ENCODE peak calls at places on chromosome 22, in four cellular contexts. One of them, this sample, is unnamed.

GRCh38 chr22:24437820-24438328 is 10.5 kb downstream of the ADORA2A start:
- DNase-seq in left ventricle myocardium inferior: no peak
- DNase-seq in ovary: no peak
- DNase-seq in stimulated activated naive CD4-positive, alpha-beta T cell: no peak
- DNase-seq in this sample: no peak

GRCh38 chr22:38706101-38706884 is 549 bp downstream of the GTPBP1 start:
- DNase-seq in ovary: peak
- DNase-seq in stimulated activated naive CD4-positive, alpha-beta T cell: peak
- DNase-seq in left ventricle myocardium inferior: peak
- DNase-seq in this sample: peak

GRCh38 chr22:27509132-27509920 is 292.2 kb downstream of the MN1 start:
- DNase-seq in ovary: no peak
- DNase-seq in left ventricle myocardium inferior: no peak
- DNase-seq in stimulated activated naive CD4-positive, alpha-beta T cell: no peak
- DNase-seq in this sample: no peak

GRCh38 chr22:27844656-27845602 is 43.4 kb upstream of the MN1 start:
- DNase-seq in ovary: no peak
- DNase-seq in stimulated activated naive CD4-positive, alpha-beta T cell: no peak
- DNase-seq in left ventricle myocardium inferior: no peak
- DNase-seq in this sample: peak

GRCh38 chr22:42939941-42940653 is 74.9 kb downstream of the PACSIN2 start:
- DNase-seq in stimulated activated naive CD4-positive, alpha-beta T cell: no peak
- DNase-seq in ovary: no peak
- DNase-seq in left ventricle myocardium inferior: no peak
- DNase-seq in this sample: peak

GRCh38 chr22:37566329-37566837 is 6.1 kb downstream of the CDC42EP1 start:
- DNase-seq in left ventricle myocardium inferior: no peak
- DNase-seq in stimulated activated naive CD4-positive, alpha-beta T cell: peak
- DNase-seq in ovary: no peak
- DNase-seq in this sample: no peak

GRCh38 chr22:29702931-29703594 is 16.7 kb upstream of the CABP7 start:
- DNase-seq in ovary: no peak
- DNase-seq in stimulated activated naive CD4-positive, alpha-beta T cell: no peak
- DNase-seq in left ventricle myocardium inferior: peak
- DNase-seq in this sample: no peak

GRCh38 chr22:19615867-19616581 is 91.8 kb upstream of the CLDN5 start:
- DNase-seq in ovary: no peak
- DNase-seq in left ventricle myocardium inferior: no peak
- DNase-seq in stimulated activated naive CD4-positive, alpha-beta T cell: no peak
- DNase-seq in this sample: no peak

GRCh38 chr22:38110008-38110862 is at the start of gene BAIAP2L2:
- DNase-seq in stimulated activated naive CD4-positive, alpha-beta T cell: no peak
- DNase-seq in ovary: no peak
- DNase-seq in left ventricle myocardium inferior: no peak
- DNase-seq in this sample: no peak

GRCh38 chr22:50148991-50149721 is 21.4 kb upstream of the PANX2 start:
- DNase-seq in left ventricle myocardium inferior: peak
- DNase-seq in stimulated activated naive CD4-positive, alpha-beta T cell: peak
- DNase-seq in ovary: no peak
- DNase-seq in this sample: no peak

GRCh38 chr22:29139965-29140782 is 65.5 kb upstream of the EMID1 start:
- DNase-seq in stimulated activated naive CD4-positive, alpha-beta T cell: no peak
- DNase-seq in left ventricle myocardium inferior: no peak
- DNase-seq in ovary: no peak
- DNase-seq in this sample: no peak

GRCh38 chr22:24170189-24170588 is 11.1 kb upstream of the SUSD2 start:
- DNase-seq in stimulated activated naive CD4-positive, alpha-beta T cell: no peak
- DNase-seq in left ventricle myocardium inferior: no peak
- DNase-seq in ovary: no peak
- DNase-seq in this sample: no peak

GRCh38 chr22:24938741-24939341 is 7.7 kb downstream of the LHFPL7 start:
- DNase-seq in ovary: no peak
- DNase-seq in stimulated activated naive CD4-positive, alpha-beta T cell: no peak
- DNase-seq in left ventricle myocardium inferior: no peak
- DNase-seq in this sample: no peak

GRCh38 chr22:45777046-45777851 is 105.6 kb downstream of the ATXN10 start:
- DNase-seq in stimulated activated naive CD4-positive, alpha-beta T cell: no peak
- DNase-seq in ovary: no peak
- DNase-seq in left ventricle myocardium inferior: no peak
- DNase-seq in this sample: no peak

GRCh38 chr22:50298937-50299656 is 8.3 kb downstream of the PLXNB2 start:
- DNase-seq in ovary: no peak
- DNase-seq in left ventricle myocardium inferior: peak
- DNase-seq in stimulated activated naive CD4-positive, alpha-beta T cell: no peak
- DNase-seq in this sample: no peak

GRCh38 chr22:40567106-40567505 is 69.4 kb downstream of the MRTFA start:
- DNase-seq in ovary: no peak
- DNase-seq in left ventricle myocardium inferior: no peak
- DNase-seq in stimulated activated naive CD4-positive, alpha-beta T cell: no peak
- DNase-seq in this sample: no peak

GRCh38 chr22:26023104-26023775 is 146.0 kb upstream of the SEZ6L start:
- DNase-seq in left ventricle myocardium inferior: no peak
- DNase-seq in ovary: no peak
- DNase-seq in stimulated activated naive CD4-positive, alpha-beta T cell: no peak
- DNase-seq in this sample: no peak

GRCh38 chr22:50199836-50200332 is 927 bp upstream of the SELENOO start:
- DNase-seq in ovary: no peak
- DNase-seq in stimulated activated naive CD4-positive, alpha-beta T cell: no peak
- DNase-seq in left ventricle myocardium inferior: no peak
- DNase-seq in this sample: no peak

GRCh38 chr22:27219036-27219435 is 561.6 kb downstream of the MIAT start:
- DNase-seq in stimulated activated naive CD4-positive, alpha-beta T cell: no peak
- DNase-seq in left ventricle myocardium inferior: no peak
- DNase-seq in ovary: no peak
- DNase-seq in this sample: no peak

GRCh38 chr22:31098633-31099110 is 8.7 kb downstream of the SELENOM start:
- DNase-seq in stimulated activated naive CD4-positive, alpha-beta T cell: no peak
- DNase-seq in left ventricle myocardium inferior: no peak
- DNase-seq in ovary: peak
- DNase-seq in this sample: peak

GRCh38 chr22:28283025-28283654 is 364.1 kb upstream of the PITPNB start:
- DNase-seq in left ventricle myocardium inferior: no peak
- DNase-seq in ovary: no peak
- DNase-seq in stimulated activated naive CD4-positive, alpha-beta T cell: no peak
- DNase-seq in this sample: peak

GRCh38 chr22:50138988-50139387 is 31.5 kb upstream of the PANX2 start:
- DNase-seq in ovary: no peak
- DNase-seq in left ventricle myocardium inferior: no peak
- DNase-seq in stimulated activated naive CD4-positive, alpha-beta T cell: no peak
- DNase-seq in this sample: no peak

GRCh38 chr22:39388261-39389011 is 11.1 kb upstream of the TAB1 start:
- DNase-seq in ovary: peak
- DNase-seq in left ventricle myocardium inferior: peak
- DNase-seq in stimulated activated naive CD4-positive, alpha-beta T cell: no peak
- DNase-seq in this sample: peak

GRCh38 chr22:39349967-39350802 is at the start of gene SYNGR1:
- DNase-seq in ovary: peak
- DNase-seq in left ventricle myocardium inferior: no peak
- DNase-seq in stimulated activated naive CD4-positive, alpha-beta T cell: peak
- DNase-seq in this sample: no peak

GRCh38 chr22:37379085-37379484 is 48.2 kb downstream of the ELFN2 start:
- DNase-seq in stimulated activated naive CD4-positive, alpha-beta T cell: no peak
- DNase-seq in ovary: no peak
- DNase-seq in left ventricle myocardium inferior: no peak
- DNase-seq in this sample: no peak

GRCh38 chr22:43802897-43803495 is 9.1 kb downstream of the EFCAB6 start:
- DNase-seq in ovary: no peak
- DNase-seq in stimulated activated naive CD4-positive, alpha-beta T cell: no peak
- DNase-seq in left ventricle myocardium inferior: no peak
- DNase-seq in this sample: no peak

GRCh38 chr22:39120983-39121382 is 23.9 kb downstream of the APOBEC3H start:
- DNase-seq in ovary: no peak
- DNase-seq in left ventricle myocardium inferior: no peak
- DNase-seq in stimulated activated naive CD4-positive, alpha-beta T cell: no peak
- DNase-seq in this sample: no peak

GRCh38 chr22:38697055-38697980 is 3.4 kb downstream of the JOSD1 start:
- DNase-seq in ovary: no peak
- DNase-seq in left ventricle myocardium inferior: no peak
- DNase-seq in stimulated activated naive CD4-positive, alpha-beta T cell: no peak
- DNase-seq in this sample: no peak

GRCh38 chr22:21674611-21675010 is 8.8 kb downstream of the PPIL2 start:
- DNase-seq in ovary: no peak
- DNase-seq in stimulated activated naive CD4-positive, alpha-beta T cell: no peak
- DNase-seq in left ventricle myocardium inferior: no peak
- DNase-seq in this sample: no peak

GRCh38 chr22:43208703-43209522 is 22.0 kb upstream of the TTLL12 start:
- DNase-seq in stimulated activated naive CD4-positive, alpha-beta T cell: no peak
- DNase-seq in ovary: no peak
- DNase-seq in left ventricle myocardium inferior: no peak
- DNase-seq in this sample: no peak

GRCh38 chr22:21961886-21962654 is 9.4 kb upstream of the PPM1F start:
- DNase-seq in left ventricle myocardium inferior: no peak
- DNase-seq in stimulated activated naive CD4-positive, alpha-beta T cell: no peak
- DNase-seq in ovary: no peak
- DNase-seq in this sample: no peak

GRCh38 chr22:49951986-49952896 is 8.3 kb upstream of the PIM3 start:
- DNase-seq in left ventricle myocardium inferior: no peak
- DNase-seq in ovary: no peak
- DNase-seq in stimulated activated naive CD4-positive, alpha-beta T cell: no peak
- DNase-seq in this sample: no peak

GRCh38 chr22:25903294-25903693 is 161.3 kb downstream of the MYO18B start:
- DNase-seq in stimulated activated naive CD4-positive, alpha-beta T cell: no peak
- DNase-seq in left ventricle myocardium inferior: no peak
- DNase-seq in ovary: no peak
- DNase-seq in this sample: no peak

GRCh38 chr22:37148742-37149665 is 712 bp downstream of the IL2RB start:
- DNase-seq in stimulated activated naive CD4-positive, alpha-beta T cell: no peak
- DNase-seq in left ventricle myocardium inferior: no peak
- DNase-seq in ovary: no peak
- DNase-seq in this sample: no peak

GRCh38 chr22:49964493-49965290 is 4.1 kb downstream of the PIM3 start:
- DNase-seq in ovary: peak
- DNase-seq in stimulated activated naive CD4-positive, alpha-beta T cell: peak
- DNase-seq in left ventricle myocardium inferior: peak
- DNase-seq in this sample: peak

GRCh38 chr22:30878516-30879365 is 89.8 kb downstream of the MORC2 start:
- DNase-seq in ovary: no peak
- DNase-seq in stimulated activated naive CD4-positive, alpha-beta T cell: no peak
- DNase-seq in left ventricle myocardium inferior: no peak
- DNase-seq in this sample: no peak

This sample was measured in tibial artery.